ENCODE peak calls at places on chromosomes 5 and 9, in five cellular contexts. One of them, this sample, is unnamed.
A peak's percentile ranks its signal among the peaks of the same experiment; 100 is the strongest.

GRCh38 chr9:122819791-122820489 is 8.4 kb downstream of the PDCL start:
- DNase-seq in GM12865: no peak
- DNase-seq in stimulated activated naive CD8-positive, alpha-beta T cell treated with anti-CD3 and anti-CD28 coated beads, Interleukin-15, Interleukin-2, amounts not matched to agents 100 U/mL and 50 U/mL, for 24 hours: no peak
- DNase-seq in stimulated activated CD4-positive, alpha-beta T cell treated with anti-CD3 and anti-CD28 coated beads, Interleukin-15, amount 100 ng/mL, for 1 hour: no peak
- DNase-seq in hypothalamus: no peak
- DNase-seq in this sample: no peak

GRCh38 chr9:129362287-129363098 is 184.4 kb upstream of the IER5L start:
- DNase-seq in GM12865: no peak
- DNase-seq in stimulated activated naive CD8-positive, alpha-beta T cell treated with anti-CD3 and anti-CD28 coated beads, Interleukin-15, Interleukin-2, amounts not matched to agents 100 U/mL and 50 U/mL, for 24 hours: no peak
- DNase-seq in stimulated activated CD4-positive, alpha-beta T cell treated with anti-CD3 and anti-CD28 coated beads, Interleukin-15, amount 100 ng/mL, for 1 hour: no peak
- DNase-seq in hypothalamus: no peak
- DNase-seq in this sample: no peak

GRCh38 chr5:34053133-34053532 is 10.1 kb upstream of the C1QTNF3 start:
- DNase-seq in stimulated activated naive CD8-positive, alpha-beta T cell treated with anti-CD3 and anti-CD28 coated beads, Interleukin-15, Interleukin-2, amounts not matched to agents 100 U/mL and 50 U/mL, for 24 hours: no peak
- DNase-seq in hypothalamus: no peak
- DNase-seq in GM12865: no peak
- DNase-seq in stimulated activated CD4-positive, alpha-beta T cell treated with anti-CD3 and anti-CD28 coated beads, Interleukin-15, amount 100 ng/mL, for 1 hour: no peak
- DNase-seq in this sample: no peak

GRCh38 chr5:131990716-131991115 is 20.7 kb downstream of the ACSL6 start:
- DNase-seq in hypothalamus: no peak
- DNase-seq in GM12865: no peak
- DNase-seq in stimulated activated naive CD8-positive, alpha-beta T cell treated with anti-CD3 and anti-CD28 coated beads, Interleukin-15, Interleukin-2, amounts not matched to agents 100 U/mL and 50 U/mL, for 24 hours: no peak
- DNase-seq in stimulated activated CD4-positive, alpha-beta T cell treated with anti-CD3 and anti-CD28 coated beads, Interleukin-15, amount 100 ng/mL, for 1 hour: no peak
- DNase-seq in this sample: no peak

GRCh38 chr5:89105836-89106235 is 222.9 kb upstream of the MEF2C start:
- DNase-seq in GM12865: no peak
- DNase-seq in stimulated activated naive CD8-positive, alpha-beta T cell treated with anti-CD3 and anti-CD28 coated beads, Interleukin-15, Interleukin-2, amounts not matched to agents 100 U/mL and 50 U/mL, for 24 hours: no peak
- DNase-seq in stimulated activated CD4-positive, alpha-beta T cell treated with anti-CD3 and anti-CD28 coated beads, Interleukin-15, amount 100 ng/mL, for 1 hour: no peak
- DNase-seq in hypothalamus: no peak
- DNase-seq in this sample: no peak

GRCh38 chr5:110757118-110757729 is 18.4 kb downstream of the SLC25A46 start:
- DNase-seq in stimulated activated CD4-positive, alpha-beta T cell treated with anti-CD3 and anti-CD28 coated beads, Interleukin-15, amount 100 ng/mL, for 1 hour: no peak
- DNase-seq in GM12865: peak; percentile 73
- DNase-seq in stimulated activated naive CD8-positive, alpha-beta T cell treated with anti-CD3 and anti-CD28 coated beads, Interleukin-15, Interleukin-2, amounts not matched to agents 100 U/mL and 50 U/mL, for 24 hours: peak; percentile 8
- DNase-seq in hypothalamus: no peak
- DNase-seq in this sample: no peak

GRCh38 chr9:108477538-108478006 is 378.2 kb downstream of the ACTL7B start:
- DNase-seq in GM12865: no peak
- DNase-seq in hypothalamus: no peak
- DNase-seq in stimulated activated CD4-positive, alpha-beta T cell treated with anti-CD3 and anti-CD28 coated beads, Interleukin-15, amount 100 ng/mL, for 1 hour: no peak
- DNase-seq in stimulated activated naive CD8-positive, alpha-beta T cell treated with anti-CD3 and anti-CD28 coated beads, Interleukin-15, Interleukin-2, amounts not matched to agents 100 U/mL and 50 U/mL, for 24 hours: no peak
- DNase-seq in this sample: no peak

GRCh38 chr9:21681641-21682040 is 120.8 kb upstream of the MTAP start:
- DNase-seq in hypothalamus: no peak
- DNase-seq in stimulated activated CD4-positive, alpha-beta T cell treated with anti-CD3 and anti-CD28 coated beads, Interleukin-15, amount 100 ng/mL, for 1 hour: no peak
- DNase-seq in GM12865: no peak
- DNase-seq in stimulated activated naive CD8-positive, alpha-beta T cell treated with anti-CD3 and anti-CD28 coated beads, Interleukin-15, Interleukin-2, amounts not matched to agents 100 U/mL and 50 U/mL, for 24 hours: no peak
- DNase-seq in this sample: no peak

GRCh38 chr9:130235558-130236435 is 29.8 kb upstream of the HMCN2 start:
- DNase-seq in GM12865: peak; percentile 67
- DNase-seq in hypothalamus: peak; percentile 9
- DNase-seq in stimulated activated naive CD8-positive, alpha-beta T cell treated with anti-CD3 and anti-CD28 coated beads, Interleukin-15, Interleukin-2, amounts not matched to agents 100 U/mL and 50 U/mL, for 24 hours: peak; percentile 77
- DNase-seq in stimulated activated CD4-positive, alpha-beta T cell treated with anti-CD3 and anti-CD28 coated beads, Interleukin-15, amount 100 ng/mL, for 1 hour: peak; percentile 52
- DNase-seq in this sample: peak; percentile 83

GRCh38 chr5:80408976-80409926 is 1.4 kb downstream of the ZFYVE16 start:
- DNase-seq in hypothalamus: no peak
- DNase-seq in GM12865: no peak
- DNase-seq in stimulated activated naive CD8-positive, alpha-beta T cell treated with anti-CD3 and anti-CD28 coated beads, Interleukin-15, Interleukin-2, amounts not matched to agents 100 U/mL and 50 U/mL, for 24 hours: no peak
- DNase-seq in stimulated activated CD4-positive, alpha-beta T cell treated with anti-CD3 and anti-CD28 coated beads, Interleukin-15, amount 100 ng/mL, for 1 hour: no peak
- DNase-seq in this sample: no peak

GRCh38 chr9:108254236-108254635 is 601.5 kb downstream of the ACTL7B start:
- DNase-seq in stimulated activated naive CD8-positive, alpha-beta T cell treated with anti-CD3 and anti-CD28 coated beads, Interleukin-15, Interleukin-2, amounts not matched to agents 100 U/mL and 50 U/mL, for 24 hours: no peak
- DNase-seq in hypothalamus: no peak
- DNase-seq in GM12865: no peak
- DNase-seq in stimulated activated CD4-positive, alpha-beta T cell treated with anti-CD3 and anti-CD28 coated beads, Interleukin-15, amount 100 ng/mL, for 1 hour: no peak
- DNase-seq in this sample: no peak